ENCODE peak calls at places on chromosomes 12 and 14, in nine cellular contexts. Q is mesenteric fat pad, U is activated gamma-delta T cell treated with Interleukin-2 at 50 U/mL for 16 hours, C is H9, M is HT1080, L is GM23248, N is HT-29, O is GM13976, P is DMS153. B is an unnamed sample.
A peak's percentile ranks its signal among the peaks of the same experiment; 100 is the strongest.

GRCh38 chr12:51821423-51822260 is 26.9 kb downstream of the FIGNL2 start:
- DNase-seq in O (no peak), C (no peak), Q (no peak), L (peak; percentile 63), U (no peak), N (no peak), M (no peak), P (no peak), B (no peak)

GRCh38 chr12:124626841-124627502 is 59.6 kb upstream of the NCOR2 start:
- DNase-seq in L (peak; percentile 54), C (no peak), Q (no peak), P (no peak), U (no peak), M (no peak), O (no peak), N (no peak), B (no peak)

GRCh38 chr12:12331896-12332295 is 18.1 kb downstream of the MANSC1 start:
- DNase-seq in L (no peak), P (peak; percentile 63), O (no peak), U (no peak), C (no peak), Q (no peak), N (peak; percentile 79), M (no peak), B (no peak)

GRCh38 chr14:38171197-38171596 is 36.5 kb upstream of the SSTR1 start:
- DNase-seq in Q (no peak), U (no peak), N (peak; percentile 7), P (no peak), O (no peak), C (no peak), L (peak; percentile 59), M (peak; percentile 70), B (no peak)

GRCh38 chr12:99130808-99131538 is 485.9 kb downstream of the APAF1 start:
- DNase-seq in P (no peak), U (no peak), N (no peak), O (peak; percentile 23), C (no peak), Q (no peak), M (peak; percentile 13), L (peak; percentile 42), B (peak; percentile 28)

GRCh38 chr14:38868415-38869290 is 234.4 kb downstream of the SEC23A start:
- DNase-seq in O (no peak), C (no peak), L (no peak), U (no peak), M (no peak), Q (no peak), P (peak; percentile 84), N (no peak), B (no peak)

GRCh38 chr12:102343361-102344121 is 136.8 kb downstream of the IGF1 start:
- DNase-seq in U (no peak), Q (no peak), C (no peak), M (peak; percentile 10), P (no peak), N (no peak), O (no peak), L (peak; percentile 5), B (no peak)

GRCh38 chr12:50151047-50151687 is 16.0 kb downstream of the CERS5 start:
- DNase-seq in U (no peak), P (no peak), Q (no peak), L (peak; percentile 52), O (no peak), M (no peak), N (no peak), C (no peak), B (no peak)

GRCh38 chr12:101819467-101819866 is 11.3 kb downstream of the GNPTAB start:
- DNase-seq in U (no peak), O (peak; percentile 52), C (no peak), N (no peak), Q (no peak), P (no peak), M (no peak), L (peak; percentile 42), B (no peak)

GRCh38 chr14:83757896-83758295 is 1772.0 kb upstream of the FLRT2 start:
- DNase-seq in U (no peak), L (no peak), P (no peak), N (no peak), M (no peak), Q (no peak), O (no peak), C (no peak), B (no peak)

GRCh38 chr14:89954045-89955021 is at the start of gene EFCAB11:
- DNase-seq in C (peak; percentile 99), U (peak; percentile 95), P (peak; percentile 99), Q (peak; percentile 97), M (peak; percentile 99), L (peak; percentile 100), O (peak; percentile 93), N (peak; percentile 95), B (peak; percentile 92)

GRCh38 chr14:53536446-53536845 is 383.3 kb upstream of the DDHD1 start:
- DNase-seq in O (no peak), Q (no peak), M (no peak), C (no peak), L (no peak), U (no peak), N (no peak), P (no peak), B (no peak)

GRCh38 chr14:56189306-56189705 is 71.1 kb downstream of the PELI2 start:
- DNase-seq in Q (no peak), U (no peak), M (no peak), N (no peak), C (no peak), L (peak; percentile 80), O (no peak), P (no peak), B (no peak)

GRCh38 chr14:36661506-36662257 is at the start of gene PAX9:
- DNase-seq in C (peak; percentile 97), U (no peak), N (peak; percentile 91), P (peak; percentile 90), O (peak; percentile 48), L (peak; percentile 90), Q (no peak), M (peak; percentile 93), B (peak; percentile 90)

GRCh38 chr14:61433169-61433568 is 111.8 kb downstream of the PRKCH start:
- DNase-seq in P (no peak), N (no peak), C (no peak), Q (no peak), M (no peak), L (no peak), O (no peak), U (no peak), B (no peak)

GRCh38 chr12:51127050-51127729 is 43.8 kb upstream of the CSRNP2 start:
- DNase-seq in L (peak; percentile 38), M (no peak), U (no peak), O (no peak), C (no peak), Q (no peak), N (no peak), P (no peak), B (no peak)

GRCh38 chr14:50778757-50779483 is 52.0 kb downstream of the NIN start:
- DNase-seq in O (no peak), N (no peak), Q (no peak), U (no peak), M (no peak), C (no peak), P (no peak), L (peak; percentile 42), B (no peak)

GRCh38 chr14:47678157-47678556 is 2.8 kb upstream of the MDGA2 start:
- DNase-seq in M (no peak), Q (no peak), L (no peak), P (no peak), U (no peak), N (peak; percentile 3), O (no peak), C (no peak), B (no peak)

GRCh38 chr14:91417134-91417982 is at the start of gene CCDC88C:
- DNase-seq in U (peak; percentile 67), N (peak; percentile 70), C (peak; percentile 71), L (peak; percentile 34), P (peak; percentile 24), M (peak; percentile 39), Q (peak; percentile 92), O (peak; percentile 89), B (peak; percentile 89)

GRCh38 chr12:50572760-50573159 is 68.0 kb downstream of the DIP2B start:
- DNase-seq in U (no peak), N (no peak), Q (no peak), L (peak; percentile 44), O (no peak), P (no peak), M (no peak), C (no peak), B (no peak)

GRCh38 chr12:93085383-93086287 is 156.5 kb upstream of the EEA1 start:
- DNase-seq in P (no peak), Q (no peak), O (no peak), L (no peak), U (no peak), N (peak; percentile 74), M (no peak), C (no peak), B (no peak)

GRCh38 chr12:989751-990278 is 1.2 kb upstream of the ERC1 start:
- DNase-seq in Q (no peak), L (peak; percentile 88), P (no peak), O (no peak), N (peak; percentile 58), M (peak; percentile 70), C (no peak), U (no peak), B (no peak)

GRCh38 chr14:93712838-93713724 is 75.2 kb downstream of the PRIMA1 start:
- DNase-seq in U (no peak), N (no peak), M (no peak), C (no peak), P (no peak), L (peak; percentile 25), O (no peak), Q (no peak), B (no peak)

GRCh38 chr12:49232940-49233841 is 31.7 kb upstream of the TUBA1C start:
- DNase-seq in P (peak; percentile 32), U (no peak), N (no peak), C (peak; percentile 71), O (no peak), Q (no peak), M (no peak), L (no peak), B (no peak)

GRCh38 chr12:91273542-91273941 is 90.9 kb upstream of the DCN start:
- DNase-seq in U (no peak), M (no peak), O (no peak), N (no peak), Q (no peak), L (no peak), C (no peak), P (no peak), B (no peak)

B was measured in GM13977.